ENCODE peak calls at places on chromosomes 1 and 21, in four cellular contexts. X is endodermal cell, D is neural progenitor cell, K is pancreas. A is an unnamed sample. For H3K4me1, the result is how much of the 10 kb centered on the place peaks cover.

GRCh38 chr1:31736675-31737074 is 27.5 kb downstream of the ADGRB2 start:
- DNase-seq in X (no peak), D (no peak), K (peak), A (no peak)

GRCh38 chr1:17826165-17826488 is 71.0 kb downstream of the ACTL8 start:
- DNase-seq in X (peak), D (peak), K (peak), A (peak)

GRCh38 chr1:94713472-94714141 is 106.5 kb upstream of the SLC44A3 start:
- DNase-seq in X (peak), D (no peak), K (peak), A (peak)

GRCh38 chr21:43824250-43824882 is 35.0 kb downstream of the RRP1 start:
- DNase-seq in X (no peak), D (no peak), K (no peak), A (no peak)

GRCh38 chr1:234272656-234273312 is 100.5 kb upstream of the COA6 start:
- DNase-seq in X (no peak), D (no peak), K (peak), A (no peak)

GRCh38 chr1:185559684-185560310 is 174.4 kb upstream of the HMCN1 start:
- DNase-seq in X (peak), D (peak), K (peak), A (peak)

GRCh38 chr1:185595835-185596667 is 138.1 kb upstream of the HMCN1 start:
- DNase-seq in X (peak), D (peak), K (peak), A (peak)

GRCh38 chr1:202834771-202835547 is 24.2 kb downstream of the PCAT6 start:
- DNase-seq in X (no peak), D (no peak), K (no peak), A (no peak)

GRCh38 chr1:202551683-202552082 is 158.6 kb downstream of the SYT2 start:
- DNase-seq in X (no peak), D (no peak), K (no peak), A (peak)

GRCh38 chr1:54220004-54220811 is 20.2 kb downstream of the MRPL37 start:
- DNase-seq in X (peak), D (no peak), K (peak), A (peak)

GRCh38 chr1:27634982-27635362 is at the start of gene FGR:
- DNase-seq in X (no peak), D (no peak), K (no peak), A (no peak)

GRCh38 chr1:15409400-15410222 is at the start of gene EFHD2:
- DNase-seq in X (peak), D (peak), K (peak), A (peak)

GRCh38 chr1:151282883-151283725 is 1.0 kb downstream of the ZNF687 start:
- DNase-seq in X (peak), D (peak), K (peak), A (peak)

GRCh38 chr1:28835237-28835650 is 23.3 kb downstream of the OPRD1 start:
- DNase-seq in X (no peak), D (no peak), K (peak), A (no peak)

GRCh38 chr1:109763646-109764415 is at the start of gene EPS8L3:
- DNase-seq in X (no peak), D (no peak), K (no peak), A (no peak)

GRCh38 chr1:225567789-225568188 is 85.1 kb downstream of the ENAH start:
- DNase-seq in X (no peak), D (peak), K (no peak), A (peak)

GRCh38 chr1:47655521-47656300 is 217.9 kb downstream of the FOXD2 start:
- DNase-seq in X (peak), D (no peak), K (no peak), A (no peak)

GRCh38 chr1:76075877-76076276 is 1.3 kb downstream of the ST6GALNAC3 start:
- DNase-seq in X (no peak), D (no peak), K (no peak), A (no peak)

GRCh38 chr1:17540255-17541001 is 930 bp downstream of the ARHGEF10L start:
- DNase-seq in X (peak), D (peak), K (peak), A (peak)

GRCh38 chr1:180260541-180260940 is 30.5 kb downstream of the LHX4 start:
- DNase-seq in X (no peak), D (no peak), K (no peak), A (no peak)

GRCh38 chr1:226029568-226030225 is 30.6 kb upstream of the SDE2 start:
- DNase-seq in X (no peak), D (no peak), K (no peak), A (no peak)

GRCh38 chr1:231240531-231240882 is 505 bp upstream of the GNPAT start:
- DNase-seq in X (no peak), D (peak), K (no peak), A (no peak)

GRCh38 chr1:34500451-34500850 is 254.4 kb upstream of the GJB5 start:
- DNase-seq in X (peak), D (peak), K (no peak), A (peak)

GRCh38 chr1:183069562-183070216 is 46.5 kb downstream of the LAMC1 start:
- DNase-seq in X (no peak), D (no peak), K (peak), A (no peak)

GRCh38 chr1:41608242-41608641 is 123.8 kb upstream of the EDN2 start:
- DNase-seq in X (peak), D (peak), K (no peak), A (no peak)

GRCh38 chr1:107702946-107703571 is 261.9 kb downstream of the VAV3 start:
- DNase-seq in X (no peak), D (no peak), K (no peak), A (no peak)

GRCh38 chr1:172717722-172718455 is 59.0 kb downstream of the FASLG start:
- DNase-seq in X (no peak), D (no peak), K (no peak), A (no peak)

GRCh38 chr1:211643324-211644212 is 31.9 kb downstream of the NEK2 start:
- DNase-seq in X (peak), D (peak), K (peak), A (peak)

GRCh38 chr1:204829133-204829532 is 41.5 kb upstream of the NFASC start:
- DNase-seq in X (peak), D (peak), K (no peak), A (no peak)

DNA sequence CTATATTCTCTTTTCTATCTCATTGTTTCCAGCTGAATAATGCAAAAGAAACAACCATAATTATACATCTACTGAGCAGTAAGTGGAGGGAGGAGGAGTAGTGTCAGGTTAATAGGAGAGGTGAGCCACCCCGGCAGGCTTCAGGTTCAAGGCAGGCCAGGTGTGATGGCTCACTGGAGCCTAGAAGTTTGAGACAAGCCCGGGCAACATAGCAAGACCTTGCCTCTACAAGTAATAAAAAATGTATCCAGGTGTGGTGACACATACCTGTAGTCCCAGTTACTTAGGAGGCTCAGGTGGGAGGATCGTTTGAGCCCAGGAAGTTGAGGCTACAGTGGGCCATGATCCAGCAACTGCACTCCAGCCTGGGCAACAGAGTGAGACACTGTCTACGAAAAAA is 1.9 kb upstream of the DIP2A start:
- DNase-seq in X (no peak), D (no peak), K (no peak), A (no peak)
- H3K4me1 ChIP-seq in X (under half), D (under half), K (under half), A (under half)

DNA sequence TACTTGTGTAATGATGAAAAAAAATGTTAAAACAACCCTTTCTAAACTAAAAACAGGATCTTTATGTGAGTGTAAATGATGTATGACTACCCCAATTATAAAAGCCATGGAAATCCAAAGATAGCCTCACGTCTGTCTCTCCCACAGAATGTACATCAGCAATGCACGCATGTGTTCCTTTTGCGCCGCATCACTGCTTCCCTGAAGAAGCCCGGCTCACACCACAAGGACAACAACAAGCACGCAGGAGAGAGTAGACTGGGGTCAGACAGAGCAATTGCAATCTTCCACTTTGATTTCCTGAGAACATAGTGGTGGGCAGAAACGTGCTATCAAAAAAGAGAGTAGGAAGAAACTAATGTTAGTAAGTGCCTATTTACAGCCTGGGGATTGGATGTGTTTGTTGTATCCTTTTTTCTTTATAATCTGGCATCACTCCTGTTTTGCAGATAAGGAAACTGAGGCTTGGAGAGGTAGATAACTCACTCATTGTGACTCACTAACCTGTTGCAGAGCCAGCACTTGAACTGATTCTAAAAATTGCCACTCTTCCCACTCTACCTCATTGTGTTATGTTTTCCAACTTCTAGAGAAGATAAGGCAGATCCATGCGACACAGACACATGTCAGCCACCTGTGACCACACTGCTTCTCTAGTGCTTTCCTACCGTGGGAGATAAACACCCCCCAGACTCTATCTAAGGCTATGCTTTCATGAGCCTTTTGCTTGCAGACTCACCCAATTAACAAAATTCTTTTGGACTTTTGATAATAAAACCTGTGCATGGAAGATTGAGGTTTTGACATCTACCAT is 60.1 kb downstream of the MAP10 start:
- DNase-seq in X (no peak), D (no peak), K (no peak), A (no peak)
- H3K4me1 ChIP-seq in X (under half), D (under half), K (under half), A (under half)

GRCh38 chr21:42425603-42425985 is 21.9 kb downstream of the UBASH3A start:
- DNase-seq in X (no peak), D (no peak), K (no peak), A (no peak)

GRCh38 chr21:42427809-42428419 is 24.2 kb downstream of the UBASH3A start:
- DNase-seq in X (no peak), D (no peak), K (no peak), A (no peak)

GRCh38 chr21:42426876-42427480 is 23.3 kb downstream of the UBASH3A start:
- DNase-seq in X (no peak), D (no peak), K (no peak), A (no peak)

GRCh38 chr21:42424848-42425602 is 21.3 kb downstream of the UBASH3A start:
- DNase-seq in X (no peak), D (no peak), K (no peak), A (no peak)

DNA sequence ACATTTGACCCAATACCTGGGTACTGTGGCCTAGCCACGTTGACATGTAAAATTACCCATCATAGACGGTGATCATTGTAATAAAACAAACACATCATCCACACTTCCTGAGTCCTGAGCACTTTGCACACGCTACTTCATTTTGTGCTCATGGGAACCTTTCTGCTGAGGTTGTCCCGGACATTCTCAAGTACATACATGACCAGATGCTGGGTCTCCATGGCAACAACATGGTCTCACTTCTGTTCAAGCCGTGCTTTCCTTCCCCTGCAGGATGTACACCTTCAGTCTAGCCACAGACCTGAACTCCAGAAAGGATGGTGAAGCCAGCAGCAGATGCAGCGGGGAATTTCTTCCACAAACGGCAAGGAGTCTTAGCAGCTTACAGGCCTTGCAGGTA is 22.7 kb downstream of the UBASH3A start:
- DNase-seq in X (no peak), D (no peak), K (no peak), A (no peak)
- H3K4me1 ChIP-seq in X (under half), D (under half), K (under half), A (under half)

GRCh38 chr1:43035821-43036456 is 77.3 kb upstream of the SLC2A1 start:
- DNase-seq in X (no peak), D (peak), K (no peak), A (no peak)

GRCh38 chr1:43031316-43032203 is 72.9 kb upstream of the SLC2A1 start:
- DNase-seq in X (no peak), D (no peak), K (no peak), A (no peak)

GRCh38 chr1:43034778-43035177 is 76.1 kb upstream of the SLC2A1 start:
- DNase-seq in X (no peak), D (no peak), K (no peak), A (no peak)

GRCh38 chr1:43036457-43036827 is 77.8 kb upstream of the SLC2A1 start:
- DNase-seq in X (no peak), D (no peak), K (no peak), A (no peak)

DNA sequence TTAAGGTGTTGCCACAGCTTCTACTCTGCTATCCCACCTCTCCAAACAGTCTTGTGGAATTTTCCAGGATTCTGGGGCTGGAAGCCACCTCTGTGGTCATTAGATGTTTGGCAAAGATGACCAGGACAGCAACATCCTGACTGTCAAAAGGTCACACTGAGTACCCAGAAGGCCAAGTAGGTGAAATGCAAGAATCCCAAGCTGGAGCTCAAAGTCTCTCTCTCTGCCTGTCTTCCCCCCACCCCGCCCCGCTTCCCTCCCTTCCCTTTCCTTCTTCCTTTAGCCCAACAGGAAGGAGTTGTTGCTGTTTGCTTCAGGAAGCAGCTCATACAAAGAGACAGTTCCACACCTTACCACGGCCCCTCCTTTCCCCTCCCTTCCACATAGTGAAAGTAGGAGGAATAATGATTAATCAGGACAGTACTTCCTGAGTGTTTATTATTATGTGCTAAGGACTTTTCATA is 75.6 kb upstream of the SLC2A1 start:
- DNase-seq in X (no peak), D (no peak), K (no peak), A (no peak)
- H3K4me1 ChIP-seq in X (under half), D (half or more), K (under half), A (under half)

GRCh38 chr1:223708651-223709268 is 3.6 kb upstream of the CAPN2 start:
- DNase-seq in X (peak), D (no peak), K (no peak), A (no peak)

GRCh38 chr1:223708001-223708359 is 4.4 kb upstream of the CAPN2 start:
- DNase-seq in X (peak), D (no peak), K (no peak), A (no peak)

GRCh38 chr1:223711173-223711572 is 1.2 kb upstream of the CAPN2 start:
- DNase-seq in X (no peak), D (no peak), K (no peak), A (no peak)

GRCh38 chr1:223710179-223711133 is 1.9 kb upstream of the CAPN2 start:
- DNase-seq in X (peak), D (no peak), K (no peak), A (no peak)

GRCh38 chr1:223709598-223709997 is 2.7 kb upstream of the CAPN2 start:
- DNase-seq in X (no peak), D (no peak), K (no peak), A (no peak)
- H3K4me1 ChIP-seq in X (under half), D (under half), K (under half), A (under half)

GRCh38 chr1:159239551-159240220 is 35.0 kb downstream of the ACKR1 start:
- DNase-seq in X (no peak), D (no peak), K (no peak), A (peak)
- H3K4me1 ChIP-seq in X (under half), D (under half), K (under half), A (under half)

GRCh38 chr1:89855413-89856123 is 34.7 kb downstream of the LRRC8D start:
- DNase-seq in X (no peak), D (no peak), K (no peak), A (no peak)
- H3K4me1 ChIP-seq in X (under half), D (under half), K (under half), A (under half)

DNA sequence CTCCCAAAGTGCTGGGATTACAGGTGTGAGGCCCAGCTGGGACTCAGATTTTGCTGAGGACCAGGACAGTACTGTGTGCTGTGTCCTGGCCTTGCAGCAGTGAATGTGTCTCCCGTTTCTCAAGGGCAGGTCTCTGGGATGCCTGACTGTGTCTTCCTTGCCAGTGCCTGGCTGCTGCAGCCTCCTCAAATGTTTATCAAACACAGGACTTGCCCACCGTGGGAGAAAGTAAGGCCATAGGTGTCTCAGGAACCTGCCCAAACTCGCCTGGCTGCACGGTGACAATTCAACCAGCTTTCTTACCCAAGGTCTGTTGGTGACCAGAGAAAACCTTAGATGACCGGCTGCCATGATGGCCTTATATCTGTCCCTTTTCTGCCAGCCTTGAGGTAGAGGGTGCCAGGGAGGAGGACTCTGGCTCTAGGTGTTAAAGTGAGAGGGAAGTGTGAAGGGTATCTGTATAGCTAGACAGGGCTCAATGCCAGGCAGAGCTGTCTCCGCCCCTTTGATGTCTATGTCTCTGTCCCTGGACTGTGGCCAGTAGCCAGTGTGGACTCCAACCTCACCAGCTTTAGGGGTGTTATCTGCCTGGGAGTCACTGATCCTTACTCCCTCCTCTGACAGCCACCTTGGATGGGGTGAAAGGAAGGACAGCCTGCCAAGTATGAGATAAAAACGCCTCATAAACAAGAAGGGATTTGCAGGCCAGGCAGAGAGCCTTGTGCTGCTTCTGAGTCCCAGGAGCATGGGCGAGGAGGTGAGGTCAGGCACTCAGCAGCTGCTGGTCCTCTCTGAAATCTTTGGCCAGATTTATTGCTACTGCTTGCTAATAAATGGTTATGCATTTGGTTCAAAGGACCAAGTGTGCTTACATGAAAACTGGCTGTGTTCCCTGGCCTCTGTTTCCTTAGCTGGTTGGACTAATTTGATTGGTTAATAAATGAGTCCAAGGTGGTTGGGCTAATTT is 22.3 kb downstream of the IL6R start:
- DNase-seq in X (peak), D (no peak), K (no peak), A (no peak)
- H3K4me1 ChIP-seq in X (under half), D (under half), K (under half), A (under half)

GRCh38 chr21:38987551-38988210 is 182.0 kb downstream of the ETS2 start:
- DNase-seq in X (no peak), D (no peak), K (no peak), A (no peak)

GRCh38 chr21:38985423-38986378 is 180.0 kb downstream of the ETS2 start:
- DNase-seq in X (no peak), D (no peak), K (no peak), A (no peak)

GRCh38 chr21:38988211-38989096 is 182.7 kb downstream of the ETS2 start:
- DNase-seq in X (peak), D (peak), K (no peak), A (no peak)

GRCh38 chr21:38984982-38985422 is 179.3 kb downstream of the ETS2 start:
- DNase-seq in X (no peak), D (no peak), K (no peak), A (no peak)

GRCh38 chr21:38986460-38987395 is 181.0 kb downstream of the ETS2 start:
- DNase-seq in X (no peak), D (no peak), K (no peak), A (no peak)
- H3K4me1 ChIP-seq in X (under half), D (half or more), K (under half), A (under half)

A was measured in mesendoderm.